ENCODE peak calls at places on chromosomes 1 and 21, in ten cellular contexts. One of them, this sample, is unnamed.
A peak's percentile ranks its signal among the peaks of the same experiment; 100 is the strongest.

GRCh38 chr1:221834698-221835538 is 93.0 kb upstream of the DUSP10 start:
- DNase-seq in GM12864: no peak
- DNase-seq in IMR-90: no peak
- DNase-seq in GM13977: no peak
- DNase-seq in K562: no peak
- DNase-seq in BE2C: no peak
- DNase-seq in astrocyte of the spinal cord: no peak
- DNase-seq in AG09309: no peak
- DNase-seq in AG04450: no peak
- DNase-seq in neural progenitor cell: no peak
- DNase-seq in this sample: no peak

GRCh38 chr21:42666023-42666747 is 12.8 kb downstream of the PDE9A start:
- DNase-seq in AG09309: no peak
- DNase-seq in AG04450: no peak
- DNase-seq in K562: peak; percentile 92
- DNase-seq in neural progenitor cell: no peak
- DNase-seq in GM13977: peak; percentile 70
- DNase-seq in astrocyte of the spinal cord: no peak
- DNase-seq in GM12864: no peak
- DNase-seq in IMR-90: no peak
- DNase-seq in BE2C: peak; percentile 53
- DNase-seq in this sample: no peak

GRCh38 chr1:112904831-112905227 is 51.2 kb downstream of the SLC16A1 start:
- DNase-seq in IMR-90: no peak
- DNase-seq in K562: peak; percentile 63
- DNase-seq in BE2C: no peak
- DNase-seq in astrocyte of the spinal cord: no peak
- DNase-seq in GM13977: no peak
- DNase-seq in AG09309: no peak
- DNase-seq in GM12864: no peak
- DNase-seq in AG04450: no peak
- DNase-seq in neural progenitor cell: no peak
- DNase-seq in this sample: no peak

GRCh38 chr1:99502400-99502799 is 143.5 kb upstream of the PALMD start:
- DNase-seq in GM13977: no peak
- DNase-seq in K562: no peak
- DNase-seq in astrocyte of the spinal cord: no peak
- DNase-seq in IMR-90: no peak
- DNase-seq in AG09309: no peak
- DNase-seq in AG04450: no peak
- DNase-seq in neural progenitor cell: no peak
- DNase-seq in BE2C: no peak
- DNase-seq in GM12864: no peak
- DNase-seq in this sample: no peak

GRCh38 chr1:20735581-20736111 is 3.1 kb upstream of the SH2D5 start:
- DNase-seq in IMR-90: peak; percentile 25
- DNase-seq in GM13977: no peak
- DNase-seq in AG04450: no peak
- DNase-seq in AG09309: no peak
- DNase-seq in astrocyte of the spinal cord: no peak
- DNase-seq in neural progenitor cell: no peak
- DNase-seq in K562: no peak
- DNase-seq in GM12864: no peak
- DNase-seq in BE2C: no peak
- DNase-seq in this sample: no peak

GRCh38 chr1:4801192-4801924 is 146.9 kb downstream of the AJAP1 start:
- DNase-seq in astrocyte of the spinal cord: no peak
- DNase-seq in IMR-90: no peak
- DNase-seq in neural progenitor cell: no peak
- DNase-seq in GM13977: no peak
- DNase-seq in K562: no peak
- DNase-seq in AG04450: no peak
- DNase-seq in BE2C: peak; percentile 15
- DNase-seq in AG09309: no peak
- DNase-seq in GM12864: no peak
- DNase-seq in this sample: no peak

GRCh38 chr1:28087614-28088167 is 719 bp downstream of the EYA3 start:
- DNase-seq in astrocyte of the spinal cord: no peak
- DNase-seq in BE2C: no peak
- DNase-seq in K562: peak; percentile 63
- DNase-seq in GM13977: no peak
- DNase-seq in neural progenitor cell: peak; percentile 63
- DNase-seq in GM12864: no peak
- DNase-seq in AG09309: no peak
- DNase-seq in AG04450: no peak
- DNase-seq in IMR-90: peak; percentile 27
- DNase-seq in this sample: no peak

GRCh38 chr1:1426496-1426960 is 5.5 kb upstream of the ANKRD65 start:
- DNase-seq in GM13977: peak; percentile 44
- DNase-seq in K562: no peak
- DNase-seq in BE2C: no peak
- DNase-seq in IMR-90: no peak
- DNase-seq in astrocyte of the spinal cord: no peak
- DNase-seq in GM12864: no peak
- DNase-seq in AG04450: no peak
- DNase-seq in neural progenitor cell: peak; percentile 13
- DNase-seq in AG09309: no peak
- DNase-seq in this sample: no peak

GRCh38 chr1:180934563-180934962 is 21.9 kb downstream of the KIAA1614 start:
- DNase-seq in GM12864: no peak
- DNase-seq in neural progenitor cell: no peak
- DNase-seq in AG04450: no peak
- DNase-seq in IMR-90: no peak
- DNase-seq in AG09309: no peak
- DNase-seq in BE2C: no peak
- DNase-seq in astrocyte of the spinal cord: no peak
- DNase-seq in K562: no peak
- DNase-seq in GM13977: peak; percentile 57
- DNase-seq in this sample: peak; percentile 51

GRCh38 chr1:220363196-220363831 is 91.1 kb upstream of the RAB3GAP2 start:
- DNase-seq in GM13977: no peak
- DNase-seq in neural progenitor cell: no peak
- DNase-seq in K562: no peak
- DNase-seq in AG04450: no peak
- DNase-seq in IMR-90: no peak
- DNase-seq in astrocyte of the spinal cord: no peak
- DNase-seq in GM12864: no peak
- DNase-seq in AG09309: no peak
- DNase-seq in BE2C: no peak
- DNase-seq in this sample: no peak

GRCh38 chr1:43524804-43525203 is 5.9 kb upstream of the PTPRF start:
- DNase-seq in GM12864: no peak
- DNase-seq in astrocyte of the spinal cord: no peak
- DNase-seq in AG04450: no peak
- DNase-seq in K562: peak; percentile 75
- DNase-seq in GM13977: no peak
- DNase-seq in BE2C: peak; percentile 20
- DNase-seq in AG09309: no peak
- DNase-seq in neural progenitor cell: no peak
- DNase-seq in IMR-90: no peak
- DNase-seq in this sample: no peak

GRCh38 chr21:16976132-16976666 is 536.6 kb upstream of the CXADR start:
- DNase-seq in AG09309: no peak
- DNase-seq in neural progenitor cell: no peak
- DNase-seq in astrocyte of the spinal cord: peak; percentile 14
- DNase-seq in BE2C: no peak
- DNase-seq in GM13977: no peak
- DNase-seq in IMR-90: no peak
- DNase-seq in AG04450: no peak
- DNase-seq in K562: no peak
- DNase-seq in GM12864: no peak
- DNase-seq in this sample: no peak

GRCh38 chr1:153362187-153362586 is 4.5 kb downstream of the S100A9 start:
- DNase-seq in AG04450: no peak
- DNase-seq in BE2C: no peak
- DNase-seq in astrocyte of the spinal cord: no peak
- DNase-seq in neural progenitor cell: no peak
- DNase-seq in GM13977: no peak
- DNase-seq in IMR-90: no peak
- DNase-seq in GM12864: no peak
- DNase-seq in K562: no peak
- DNase-seq in AG09309: no peak
- DNase-seq in this sample: no peak

GRCh38 chr21:38753114-38754100 is 52.3 kb upstream of the ETS2 start:
- DNase-seq in BE2C: no peak
- DNase-seq in K562: no peak
- DNase-seq in GM13977: no peak
- DNase-seq in IMR-90: no peak
- DNase-seq in GM12864: no peak
- DNase-seq in astrocyte of the spinal cord: no peak
- DNase-seq in neural progenitor cell: no peak
- DNase-seq in AG04450: no peak
- DNase-seq in AG09309: no peak
- DNase-seq in this sample: no peak

GRCh38 chr1:52348704-52349301 is 17.2 kb downstream of the CC2D1B start:
- DNase-seq in AG04450: no peak
- DNase-seq in neural progenitor cell: peak; percentile 71
- DNase-seq in astrocyte of the spinal cord: peak; percentile 30
- DNase-seq in AG09309: no peak
- DNase-seq in IMR-90: peak; percentile 44
- DNase-seq in GM12864: no peak
- DNase-seq in BE2C: peak; percentile 52
- DNase-seq in GM13977: no peak
- DNase-seq in K562: peak; percentile 43
- DNase-seq in this sample: no peak
- TF ChIP-seq CTCF in AG04450: peak; percentile 51
- TF ChIP-seq CTCF in neural progenitor cell: peak; percentile 61
- TF ChIP-seq CTCF in astrocyte of the spinal cord: peak; percentile 56
- TF ChIP-seq CTCF in AG09309: peak; percentile 37
- TF ChIP-seq CTCF in IMR-90: peak; percentile 45
- TF ChIP-seq CTCF in GM12864: no peak
- TF ChIP-seq CTCF in BE2C: peak; percentile 38
- TF ChIP-seq CTCF in GM13977: peak; percentile 16
- TF ChIP-seq CTCF in K562: peak; percentile 52
- TF ChIP-seq CTCF in this sample: peak; percentile 17

DNA sequence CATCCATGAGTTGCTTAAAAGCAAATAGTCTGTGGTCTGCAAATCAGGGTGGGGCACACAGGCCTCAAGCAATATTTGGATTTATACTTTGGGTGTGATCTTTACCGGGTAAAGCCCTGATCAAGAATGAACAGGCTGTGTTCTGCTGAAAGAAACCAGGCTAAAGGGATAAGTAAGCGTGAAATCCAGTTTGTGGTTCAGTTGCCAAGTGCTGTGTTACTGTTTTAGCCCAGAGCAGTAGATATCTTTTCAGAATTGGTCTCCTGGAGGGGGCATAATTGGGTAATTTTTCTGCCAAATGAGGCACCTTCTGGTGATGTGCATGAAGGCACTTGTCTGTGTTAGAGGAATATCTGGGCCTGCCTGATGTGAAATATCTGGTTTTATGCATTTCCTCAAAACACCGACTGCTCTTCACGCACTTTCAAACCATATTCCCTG is 21.4 kb downstream of the AIM2 start:
- DNase-seq in neural progenitor cell: no peak
- DNase-seq in astrocyte of the spinal cord: no peak
- DNase-seq in BE2C: no peak
- DNase-seq in K562: no peak
- DNase-seq in AG04450: no peak
- DNase-seq in IMR-90: no peak
- DNase-seq in GM13977: no peak
- DNase-seq in GM12864: no peak
- DNase-seq in AG09309: no peak
- DNase-seq in this sample: no peak
- TF ChIP-seq CTCF in neural progenitor cell: no peak
- TF ChIP-seq CTCF in astrocyte of the spinal cord: no peak
- TF ChIP-seq CTCF in BE2C: no peak
- TF ChIP-seq CTCF in K562: no peak
- TF ChIP-seq CTCF in AG04450: no peak
- TF ChIP-seq CTCF in IMR-90: no peak
- TF ChIP-seq CTCF in GM13977: no peak
- TF ChIP-seq CTCF in GM12864: no peak
- TF ChIP-seq CTCF in AG09309: no peak
- TF ChIP-seq CTCF in this sample: no peak

GRCh38 chr1:171141336-171142051 is 43.6 kb upstream of the FMO2 start:
- DNase-seq in AG04450: peak; percentile 96
- DNase-seq in GM13977: no peak
- DNase-seq in AG09309: peak; percentile 89
- DNase-seq in K562: no peak
- DNase-seq in neural progenitor cell: no peak
- DNase-seq in GM12864: no peak
- DNase-seq in BE2C: no peak
- DNase-seq in IMR-90: peak; percentile 96
- DNase-seq in astrocyte of the spinal cord: peak; percentile 96
- DNase-seq in this sample: no peak
- TF ChIP-seq CTCF in AG04450: peak; percentile 63
- TF ChIP-seq CTCF in GM13977: no peak
- TF ChIP-seq CTCF in AG09309: peak; percentile 34
- TF ChIP-seq CTCF in K562: no peak
- TF ChIP-seq CTCF in neural progenitor cell: no peak
- TF ChIP-seq CTCF in GM12864: no peak
- TF ChIP-seq CTCF in BE2C: no peak
- TF ChIP-seq CTCF in IMR-90: peak; percentile 44
- TF ChIP-seq CTCF in astrocyte of the spinal cord: peak; percentile 41
- TF ChIP-seq CTCF in this sample: no peak

GRCh38 chr1:55896210-55896609 is 681.0 kb upstream of the USP24 start:
- DNase-seq in AG09309: no peak
- DNase-seq in BE2C: no peak
- DNase-seq in astrocyte of the spinal cord: no peak
- DNase-seq in GM12864: no peak
- DNase-seq in K562: no peak
- DNase-seq in neural progenitor cell: no peak
- DNase-seq in AG04450: no peak
- DNase-seq in IMR-90: no peak
- DNase-seq in GM13977: no peak
- DNase-seq in this sample: no peak

GRCh38 chr1:55893155-55893554 is 678.0 kb upstream of the USP24 start:
- DNase-seq in BE2C: no peak
- DNase-seq in neural progenitor cell: peak; percentile 30
- DNase-seq in K562: no peak
- DNase-seq in IMR-90: peak; percentile 61
- DNase-seq in AG09309: no peak
- DNase-seq in astrocyte of the spinal cord: peak; percentile 61
- DNase-seq in GM13977: peak; percentile 12
- DNase-seq in GM12864: peak; percentile 3
- DNase-seq in AG04450: no peak
- DNase-seq in this sample: peak; percentile 17

GRCh38 chr1:55898191-55898590 is 681.2 kb downstream of the PLPP3 start:
- DNase-seq in BE2C: no peak
- DNase-seq in GM13977: no peak
- DNase-seq in GM12864: no peak
- DNase-seq in K562: no peak
- DNase-seq in neural progenitor cell: no peak
- DNase-seq in AG04450: peak; percentile 30
- DNase-seq in astrocyte of the spinal cord: peak; percentile 20
- DNase-seq in AG09309: peak; percentile 93
- DNase-seq in IMR-90: peak; percentile 89
- DNase-seq in this sample: no peak

GRCh38 chr1:55888685-55889317 is 673.6 kb upstream of the USP24 start:
- DNase-seq in IMR-90: no peak
- DNase-seq in GM12864: no peak
- DNase-seq in AG04450: no peak
- DNase-seq in BE2C: no peak
- DNase-seq in astrocyte of the spinal cord: no peak
- DNase-seq in neural progenitor cell: no peak
- DNase-seq in K562: no peak
- DNase-seq in GM13977: no peak
- DNase-seq in AG09309: no peak
- DNase-seq in this sample: no peak

DNA sequence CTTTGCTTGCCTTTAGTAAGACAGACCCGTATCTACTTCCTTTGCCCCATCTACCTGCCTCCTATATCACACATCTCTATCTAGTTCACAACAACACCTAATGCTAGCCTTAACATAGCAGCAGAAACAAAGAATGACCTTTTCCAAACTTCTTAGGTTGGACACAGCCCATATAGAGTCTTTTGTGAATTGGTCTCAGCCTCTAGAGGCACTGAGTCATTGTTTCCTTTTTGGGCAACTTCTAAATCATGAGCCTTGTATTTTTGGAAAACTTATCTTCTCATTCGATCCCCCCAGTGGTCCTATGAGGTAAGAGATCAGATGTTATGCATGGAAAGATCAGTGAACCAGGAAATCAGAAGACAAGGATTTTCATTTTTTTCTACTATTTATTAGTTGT is 679.4 kb upstream of the USP24 start:
- DNase-seq in BE2C: no peak
- DNase-seq in GM13977: no peak
- DNase-seq in K562: no peak
- DNase-seq in AG09309: no peak
- DNase-seq in astrocyte of the spinal cord: peak; percentile 15
- DNase-seq in neural progenitor cell: no peak
- DNase-seq in IMR-90: peak; percentile 35
- DNase-seq in GM12864: no peak
- DNase-seq in AG04450: no peak
- DNase-seq in this sample: no peak
- TF ChIP-seq CTCF in BE2C: no peak
- TF ChIP-seq CTCF in GM13977: no peak
- TF ChIP-seq CTCF in K562: no peak
- TF ChIP-seq CTCF in AG09309: no peak
- TF ChIP-seq CTCF in astrocyte of the spinal cord: no peak
- TF ChIP-seq CTCF in neural progenitor cell: no peak
- TF ChIP-seq CTCF in IMR-90: no peak
- TF ChIP-seq CTCF in GM12864: no peak
- TF ChIP-seq CTCF in AG04450: no peak
- TF ChIP-seq CTCF in this sample: no peak

This sample was measured in GM10248.